ENCODE peak calls at places on chromosomes 11 and 22, in five cellular contexts. F is heart left ventricle; S is CD4-positive, alpha-beta memory T cell; O is endothelial cell of umbilical vein; C is HCT116. Y is an unnamed sample.

GRCh38 chr11:111770581-111771134 is 4.5 kb upstream of the PPP2R1B start:
- DNase-seq in C (no peak), F (no peak), S (no peak), O (no peak), Y (no peak)

GRCh38 chr11:125949271-125950177 is 3.7 kb downstream of the VSIG10L2 start:
- DNase-seq in S (no peak), O (no peak), C (no peak), F (no peak), Y (no peak)

GRCh38 chr22:31451709-31452571 is 37.7 kb downstream of the EIF4ENIF1 start:
- DNase-seq in O (peak; percentile 59), F (no peak), C (peak; percentile 21), S (peak; percentile 18), Y (no peak)

GRCh38 chr11:104897891-104898684 is at the start of gene CASP12:
- DNase-seq in C (no peak), S (no peak), O (peak; percentile 97), F (no peak), Y (no peak)

GRCh38 chr11:121692236-121692635 is 239.5 kb upstream of the SORL1-AS1 start:
- DNase-seq in O (no peak), F (no peak), S (no peak), C (no peak), Y (no peak)

GRCh38 chr22:41768420-41768819 is 32.1 kb upstream of the CCDC134 start:
- DNase-seq in F (no peak), S (no peak), O (peak; percentile 59), C (no peak), Y (no peak)

GRCh38 chr11:1157341-1157644 is 460 bp upstream of the MUC5AC start:
- DNase-seq in C (no peak), O (no peak), S (no peak), F (no peak), Y (no peak)

GRCh38 chr11:47373876-47374820 is 4.2 kb downstream of the SPI1 start:
- DNase-seq in C (peak; percentile 60), F (peak; percentile 83), O (peak; percentile 76), S (peak; percentile 80), Y (peak; percentile 71)

GRCh38 chr11:130897262-130898182 is 18.8 kb downstream of the SNX19 start:
- DNase-seq in C (no peak), F (peak; percentile 91), S (no peak), O (peak; percentile 95), Y (peak; percentile 88)

GRCh38 chr11:128813729-128814128 is 53.4 kb downstream of the KCNJ1 start:
- DNase-seq in O (no peak), F (no peak), C (no peak), S (no peak), Y (no peak)

GRCh38 chr22:35648066-35649025 is at the start of gene APOL6:
- DNase-seq in C (no peak), S (peak; percentile 78), F (no peak), O (peak; percentile 50), Y (no peak)

GRCh38 chr11:117691206-117691490 is 105.9 kb downstream of the DSCAML1 start:
- DNase-seq in F (peak; percentile 18), O (no peak), S (no peak), C (no peak), Y (no peak)

GRCh38 chr11:119420631-119421030 is 2.3 kb downstream of the THY1 start:
- DNase-seq in C (no peak), S (no peak), F (no peak), O (no peak), Y (no peak)

GRCh38 chr11:8040261-8040920 is 40.6 kb upstream of the TUB start:
- DNase-seq in S (no peak), O (no peak), C (no peak), F (no peak), Y (no peak)

GRCh38 chr22:47035443-47035881 is 273.0 kb downstream of the TBC1D22A start:
- DNase-seq in F (peak; percentile 18), C (no peak), S (no peak), O (no peak), Y (no peak)

GRCh38 chr11:130711193-130711592 is 205.1 kb downstream of the SNX19 start:
- DNase-seq in O (no peak), C (no peak), F (no peak), S (no peak), Y (no peak)

GRCh38 chr11:78828582-78829520 is 254.2 kb upstream of the NARS2 start:
- DNase-seq in O (no peak), F (no peak), S (no peak), C (no peak), Y (no peak)

GRCh38 chr11:2698386-2699184 is 1.2 kb downstream of the KCNQ1OT1 start:
- DNase-seq in C (no peak), O (no peak), F (no peak), S (no peak), Y (peak; percentile 26)

GRCh38 chr11:693887-694562 is 997 bp downstream of the DEAF1 start:
- DNase-seq in F (peak; percentile 44), O (no peak), S (no peak), C (no peak), Y (no peak)

GRCh38 chr22:19875531-19876313 is 21.0 kb upstream of the GNB1L start:
- DNase-seq in O (peak; percentile 74), C (no peak), F (peak; percentile 21), S (no peak), Y (peak; percentile 51)

GRCh38 chr22:20944042-20944441 is 23.0 kb upstream of the AIFM3 start:
- DNase-seq in C (no peak), F (no peak), O (no peak), S (no peak), Y (no peak)

GRCh38 chr11:7578276-7578955 is 64.6 kb downstream of the PPFIBP2 start:
- DNase-seq in S (no peak), O (no peak), C (no peak), F (no peak), Y (no peak)

GRCh38 chr11:30798547-30799236 is 212.5 kb upstream of the MPPED2 start:
- DNase-seq in O (no peak), F (no peak), C (no peak), S (no peak), Y (no peak)

GRCh38 chr22:33909906-33910305 is 10.4 kb downstream of the LARGE1 start:
- DNase-seq in O (no peak), F (no peak), C (no peak), S (no peak), Y (no peak)

DNA sequence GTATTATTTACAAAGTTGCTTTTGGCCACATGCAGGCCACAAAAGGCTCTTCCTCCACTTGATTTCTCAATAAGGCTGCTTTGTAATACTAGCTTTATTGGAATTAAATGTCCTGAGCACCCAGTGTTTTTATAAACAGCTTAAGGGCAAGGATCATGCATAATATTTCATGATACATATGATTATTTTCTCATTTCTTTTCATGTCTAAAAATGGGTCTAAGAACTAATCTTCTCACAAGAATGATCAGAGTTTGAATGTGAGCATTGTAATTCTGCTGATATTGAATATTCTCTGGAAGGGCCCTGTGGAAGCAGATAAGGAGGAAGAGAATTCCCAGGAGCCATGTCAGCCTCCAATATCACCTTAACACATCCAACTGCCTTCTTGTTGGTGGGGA is at the start of gene OR52K2:
- DNase-seq in S (no peak), C (no peak), O (no peak), F (no peak), Y (no peak)
- H3K4me3 ChIP-seq in S (no peak within 1 kb of the TSS), C (no peak within 1 kb of the TSS), O (no peak within 1 kb of the TSS), F (no peak within 1 kb of the TSS), Y (no peak within 1 kb of the TSS)

GRCh38 chr22:45684169-45684568 is 12.5 kb downstream of the ATXN10 start:
- DNase-seq in C (no peak), F (no peak), O (no peak), S (no peak), Y (no peak)

GRCh38 chr22:45684752-45685359 is 13.2 kb downstream of the ATXN10 start:
- DNase-seq in O (no peak), C (no peak), S (no peak), F (no peak), Y (no peak)

GRCh38 chr22:45683248-45683647 is 11.6 kb downstream of the ATXN10 start:
- DNase-seq in O (no peak), S (no peak), C (no peak), F (no peak), Y (no peak)

GRCh38 chr22:45682069-45682468 is 10.4 kb downstream of the ATXN10 start:
- DNase-seq in C (no peak), F (no peak), S (no peak), O (no peak), Y (no peak)

DNA sequence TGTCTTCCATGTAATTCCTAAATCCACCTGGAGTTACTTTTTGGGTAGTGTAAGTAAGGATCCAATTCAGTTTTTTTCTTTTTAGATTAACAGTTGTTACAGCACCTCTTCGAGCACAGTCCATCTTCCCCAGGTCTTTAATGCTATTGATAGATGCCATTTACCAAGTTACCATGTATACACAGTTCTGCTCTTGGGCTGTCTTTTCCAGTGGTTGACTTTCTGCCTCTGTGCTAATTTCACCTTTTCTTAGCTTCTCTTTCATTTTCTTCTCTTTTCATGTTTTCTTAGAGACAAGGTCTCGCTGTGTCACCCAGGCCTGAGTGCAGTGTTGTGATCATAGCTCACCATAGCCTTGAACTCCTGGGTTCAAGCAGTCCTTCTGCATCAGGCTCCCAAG is 12.0 kb downstream of the ATXN10 start:
- DNase-seq in S (no peak), C (no peak), O (no peak), F (no peak), Y (no peak)
- H3K4me1 ChIP-seq in S (peaks cover 11% of the 10 kb centered on the region), C (peaks cover 23% of the 10 kb centered on the region), O (peaks cover 22% of the 10 kb centered on the region), F (peaks cover 16% of the 10 kb centered on the region), Y (peaks cover 68% of the 10 kb centered on the region)

GRCh38 chr22:38284042-38284402 is 11.2 kb upstream of the TMEM184B start:
- DNase-seq in C (no peak), F (no peak), S (no peak), O (no peak), Y (no peak)

GRCh38 chr22:38289583-38290082 is 16.8 kb upstream of the TMEM184B start:
- DNase-seq in S (no peak), O (no peak), C (no peak), F (no peak), Y (no peak)

GRCh38 chr22:38285015-38285414 is 12.2 kb upstream of the TMEM184B start:
- DNase-seq in C (no peak), O (no peak), F (no peak), S (no peak), Y (no peak)

GRCh38 chr22:38290347-38290746 is 17.5 kb upstream of the TMEM184B start:
- DNase-seq in S (no peak), C (no peak), O (no peak), F (no peak), Y (no peak)

DNA sequence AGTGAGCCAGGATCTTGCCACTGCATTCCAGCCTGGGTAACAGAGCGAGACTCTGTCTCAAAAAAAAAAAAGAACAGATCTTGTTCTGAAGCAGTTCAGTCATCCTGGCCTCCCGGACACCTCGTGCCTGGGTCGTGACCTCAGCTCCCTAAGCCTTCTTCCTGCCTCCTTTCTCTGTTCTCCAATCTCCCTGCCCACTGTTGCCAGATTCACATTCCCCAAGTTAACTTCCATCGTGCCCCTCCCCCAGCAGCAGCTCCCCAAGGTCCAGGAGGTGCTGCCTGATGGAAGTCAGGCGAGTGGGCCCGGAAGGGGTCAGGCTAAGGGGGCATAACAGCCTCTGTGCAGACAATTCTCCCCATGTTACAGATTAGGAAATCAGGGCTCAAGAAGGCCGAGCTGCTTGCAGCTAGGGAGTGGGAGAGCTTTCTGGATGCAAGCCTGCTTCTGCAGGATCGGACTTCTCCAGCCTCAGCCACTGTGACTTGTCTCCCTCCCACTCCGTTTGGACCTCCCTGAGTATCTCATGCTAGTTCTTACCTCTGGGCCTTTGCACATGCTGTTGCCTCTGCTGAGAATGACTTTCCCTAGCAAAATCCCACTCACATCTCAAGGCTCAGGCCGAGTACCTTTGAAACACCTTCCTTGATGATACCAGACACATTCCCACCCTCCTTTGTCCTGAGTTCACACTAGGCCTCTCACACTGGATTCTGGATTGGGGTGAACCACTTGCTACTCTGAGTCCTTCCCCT is 14.3 kb upstream of the TMEM184B start:
- DNase-seq in C (no peak), F (no peak), S (no peak), O (no peak), Y (no peak)
- H3K27ac ChIP-seq in C (no peak overlapping the region), F (no peak overlapping the region), S (no peak overlapping the region), O (no peak overlapping the region), Y (no peak overlapping the region)

GRCh38 chr11:9922806-9923205 is 258.9 kb downstream of the SWAP70 start:
- DNase-seq in S (no peak), O (no peak), F (no peak), C (no peak), Y (no peak)
- H3K4me3 ChIP-seq in S (no peak overlapping the region), O (no peak overlapping the region), F (no peak overlapping the region), C (no peak overlapping the region), Y (no peak overlapping the region)